ENCODE peak calls at places on chromosomes 16 and 17, in nine cellular contexts. One of them, this sample, is unnamed.

GRCh38 chr17:72529386-72529785 is 408.6 kb downstream of the SOX9 start:
- DNase-seq in myocyte: no peak
- DNase-seq in nucleus accumbens: no peak
- DNase-seq in mucosa of gallbladder: no peak
- DNase-seq in GM20000: no peak
- DNase-seq in brain microvascular endothelial cell: no peak
- DNase-seq in HT-29: peak; percentile 19
- DNase-seq in LoVo: no peak
- DNase-seq in NCI-H2107: peak; percentile 77
- DNase-seq in this sample: no peak

GRCh38 chr16:82192665-82193064 is 22.6 kb upstream of the MPHOSPH6 start:
- DNase-seq in LoVo: no peak
- DNase-seq in GM20000: no peak
- DNase-seq in myocyte: no peak
- DNase-seq in NCI-H2107: no peak
- DNase-seq in mucosa of gallbladder: no peak
- DNase-seq in HT-29: no peak
- DNase-seq in brain microvascular endothelial cell: peak; percentile 57
- DNase-seq in nucleus accumbens: no peak
- DNase-seq in this sample: no peak

GRCh38 chr16:47052666-47053640 is 79.5 kb upstream of the DNAJA2 start:
- DNase-seq in nucleus accumbens: no peak
- DNase-seq in brain microvascular endothelial cell: no peak
- DNase-seq in myocyte: peak; percentile 12
- DNase-seq in mucosa of gallbladder: no peak
- DNase-seq in GM20000: no peak
- DNase-seq in HT-29: no peak
- DNase-seq in LoVo: no peak
- DNase-seq in NCI-H2107: no peak
- DNase-seq in this sample: no peak

GRCh38 chr16:17261197-17261858 is 209.4 kb downstream of the XYLT1 start:
- DNase-seq in LoVo: no peak
- DNase-seq in brain microvascular endothelial cell: no peak
- DNase-seq in myocyte: no peak
- DNase-seq in nucleus accumbens: no peak
- DNase-seq in mucosa of gallbladder: no peak
- DNase-seq in HT-29: no peak
- DNase-seq in NCI-H2107: no peak
- DNase-seq in GM20000: peak; percentile 46
- DNase-seq in this sample: no peak

GRCh38 chr17:8046929-8047768 is 8.3 kb downstream of the ALOX15B start:
- DNase-seq in NCI-H2107: no peak
- DNase-seq in myocyte: no peak
- DNase-seq in GM20000: no peak
- DNase-seq in mucosa of gallbladder: no peak
- DNase-seq in brain microvascular endothelial cell: no peak
- DNase-seq in LoVo: no peak
- DNase-seq in HT-29: no peak
- DNase-seq in nucleus accumbens: no peak
- DNase-seq in this sample: no peak

GRCh38 chr16:47008174-47008573 is 34.7 kb upstream of the DNAJA2 start:
- DNase-seq in nucleus accumbens: no peak
- DNase-seq in mucosa of gallbladder: no peak
- DNase-seq in myocyte: no peak
- DNase-seq in HT-29: no peak
- DNase-seq in brain microvascular endothelial cell: no peak
- DNase-seq in LoVo: no peak
- DNase-seq in GM20000: no peak
- DNase-seq in NCI-H2107: no peak
- DNase-seq in this sample: no peak

GRCh38 chr16:15966420-15967222 is 17.2 kb downstream of the ABCC1 start:
- DNase-seq in HT-29: peak; percentile 47
- DNase-seq in myocyte: peak; percentile 66
- DNase-seq in LoVo: peak; percentile 81
- DNase-seq in GM20000: no peak
- DNase-seq in NCI-H2107: no peak
- DNase-seq in nucleus accumbens: no peak
- DNase-seq in brain microvascular endothelial cell: peak; percentile 42
- DNase-seq in mucosa of gallbladder: no peak
- DNase-seq in this sample: no peak

GRCh38 chr16:71426880-71427615 is 14.8 kb downstream of the TLE7 start:
- DNase-seq in GM20000: no peak
- DNase-seq in HT-29: no peak
- DNase-seq in nucleus accumbens: no peak
- DNase-seq in myocyte: no peak
- DNase-seq in NCI-H2107: no peak
- DNase-seq in brain microvascular endothelial cell: no peak
- DNase-seq in LoVo: no peak
- DNase-seq in mucosa of gallbladder: no peak
- DNase-seq in this sample: no peak

GRCh38 chr17:60435244-60436170 is 13.2 kb downstream of the CHCT1 start:
- DNase-seq in brain microvascular endothelial cell: peak; percentile 84
- DNase-seq in HT-29: peak; percentile 83
- DNase-seq in mucosa of gallbladder: peak; percentile 71
- DNase-seq in GM20000: peak; percentile 68
- DNase-seq in myocyte: peak; percentile 89
- DNase-seq in NCI-H2107: peak; percentile 69
- DNase-seq in nucleus accumbens: peak; percentile 75
- DNase-seq in LoVo: peak; percentile 78
- DNase-seq in this sample: peak; percentile 66

GRCh38 chr17:1078831-1079561 is 82.1 kb downstream of the TIMM22 start:
- DNase-seq in brain microvascular endothelial cell: no peak
- DNase-seq in nucleus accumbens: no peak
- DNase-seq in HT-29: no peak
- DNase-seq in NCI-H2107: no peak
- DNase-seq in LoVo: no peak
- DNase-seq in GM20000: no peak
- DNase-seq in mucosa of gallbladder: peak; percentile 43
- DNase-seq in myocyte: no peak
- DNase-seq in this sample: peak; percentile 72

GRCh38 chr16:66894948-66895696 is 14.8 kb downstream of the PDP2 start:
- DNase-seq in HT-29: peak; percentile 91
- DNase-seq in brain microvascular endothelial cell: peak; percentile 51
- DNase-seq in GM20000: peak; percentile 72
- DNase-seq in myocyte: peak; percentile 89
- DNase-seq in nucleus accumbens: peak; percentile 65
- DNase-seq in NCI-H2107: peak; percentile 26
- DNase-seq in mucosa of gallbladder: peak; percentile 82
- DNase-seq in LoVo: peak; percentile 48
- DNase-seq in this sample: peak; percentile 52

GRCh38 chr17:78889525-78889924 is 13.5 kb downstream of the CEP295NL start:
- DNase-seq in NCI-H2107: no peak
- DNase-seq in brain microvascular endothelial cell: no peak
- DNase-seq in GM20000: peak; percentile 73
- DNase-seq in myocyte: peak; percentile 95
- DNase-seq in LoVo: no peak
- DNase-seq in mucosa of gallbladder: no peak
- DNase-seq in nucleus accumbens: no peak
- DNase-seq in HT-29: no peak
- DNase-seq in this sample: no peak

GRCh38 chr17:58365980-58366595 is 14.1 kb upstream of the SUPT4H1 start:
- DNase-seq in myocyte: no peak
- DNase-seq in mucosa of gallbladder: no peak
- DNase-seq in NCI-H2107: no peak
- DNase-seq in brain microvascular endothelial cell: no peak
- DNase-seq in HT-29: no peak
- DNase-seq in nucleus accumbens: no peak
- DNase-seq in GM20000: no peak
- DNase-seq in LoVo: no peak
- DNase-seq in this sample: no peak

GRCh38 chr17:17439971-17440843 is 36.6 kb upstream of the MED9 start:
- DNase-seq in GM20000: peak; percentile 86
- DNase-seq in brain microvascular endothelial cell: peak; percentile 51
- DNase-seq in NCI-H2107: peak; percentile 43
- DNase-seq in HT-29: peak; percentile 70
- DNase-seq in nucleus accumbens: peak; percentile 70
- DNase-seq in LoVo: peak; percentile 58
- DNase-seq in mucosa of gallbladder: peak; percentile 60
- DNase-seq in myocyte: peak; percentile 45
- DNase-seq in this sample: peak; percentile 97

GRCh38 chr17:45848868-45849535 is 4.3 kb downstream of the SPPL2C start:
- DNase-seq in myocyte: peak; percentile 76
- DNase-seq in brain microvascular endothelial cell: no peak
- DNase-seq in GM20000: no peak
- DNase-seq in mucosa of gallbladder: no peak
- DNase-seq in LoVo: no peak
- DNase-seq in HT-29: no peak
- DNase-seq in NCI-H2107: no peak
- DNase-seq in nucleus accumbens: peak; percentile 74
- DNase-seq in this sample: peak; percentile 70

GRCh38 chr17:40191237-40192208 is 14.3 kb downstream of the RAPGEFL1 start:
- DNase-seq in LoVo: no peak
- DNase-seq in NCI-H2107: peak; percentile 41
- DNase-seq in mucosa of gallbladder: peak; percentile 67
- DNase-seq in myocyte: peak; percentile 73
- DNase-seq in nucleus accumbens: peak; percentile 57
- DNase-seq in HT-29: no peak
- DNase-seq in GM20000: peak; percentile 86
- DNase-seq in brain microvascular endothelial cell: peak; percentile 68
- DNase-seq in this sample: peak; percentile 75

GRCh38 chr16:72210072-72210471 is 38.1 kb upstream of the PMFBP1 start:
- DNase-seq in LoVo: no peak
- DNase-seq in mucosa of gallbladder: no peak
- DNase-seq in myocyte: no peak
- DNase-seq in GM20000: no peak
- DNase-seq in nucleus accumbens: no peak
- DNase-seq in NCI-H2107: no peak
- DNase-seq in HT-29: no peak
- DNase-seq in brain microvascular endothelial cell: no peak
- DNase-seq in this sample: no peak

GRCh38 chr16:19595043-19595767 is 39.7 kb downstream of the VPS35L start:
- DNase-seq in nucleus accumbens: no peak
- DNase-seq in HT-29: peak; percentile 57
- DNase-seq in myocyte: peak; percentile 24
- DNase-seq in brain microvascular endothelial cell: peak; percentile 94
- DNase-seq in LoVo: peak; percentile 16
- DNase-seq in GM20000: no peak
- DNase-seq in NCI-H2107: no peak
- DNase-seq in mucosa of gallbladder: peak; percentile 16
- DNase-seq in this sample: no peak

GRCh38 chr16:85912271-85912974 is 13.5 kb downstream of the IRF8 start:
- DNase-seq in mucosa of gallbladder: peak; percentile 65
- DNase-seq in HT-29: no peak
- DNase-seq in GM20000: no peak
- DNase-seq in NCI-H2107: no peak
- DNase-seq in brain microvascular endothelial cell: peak; percentile 43
- DNase-seq in nucleus accumbens: no peak
- DNase-seq in myocyte: no peak
- DNase-seq in LoVo: no peak
- DNase-seq in this sample: no peak

GRCh38 chr16:11078812-11079459 is 134.6 kb downstream of the CLEC16A start:
- DNase-seq in myocyte: peak; percentile 53
- DNase-seq in mucosa of gallbladder: peak; percentile 79
- DNase-seq in NCI-H2107: no peak
- DNase-seq in GM20000: no peak
- DNase-seq in LoVo: no peak
- DNase-seq in HT-29: no peak
- DNase-seq in nucleus accumbens: no peak
- DNase-seq in brain microvascular endothelial cell: peak; percentile 75
- DNase-seq in this sample: no peak

GRCh38 chr16:28923652-28924398 is 1.2 kb downstream of the RABEP2 start:
- DNase-seq in HT-29: no peak
- DNase-seq in mucosa of gallbladder: no peak
- DNase-seq in nucleus accumbens: peak; percentile 23
- DNase-seq in GM20000: peak; percentile 78
- DNase-seq in NCI-H2107: no peak
- DNase-seq in myocyte: no peak
- DNase-seq in brain microvascular endothelial cell: no peak
- DNase-seq in LoVo: no peak
- DNase-seq in this sample: no peak

This sample was measured in SHP77.